ENCODE peak calls at places on chromosome 18, in five cellular contexts. L, X, P, V and R are unnamed samples.

GRCh38 chr18:50079571-50080295 is 115.2 kb downstream of the MYO5B start:
- DNase-seq in L (no peak), X (no peak), P (peak; percentile 61), V (no peak), R (no peak)

GRCh38 chr18:76822510-76823165 is at the start of gene ZNF236:
- DNase-seq in L (peak; percentile 6), X (no peak), P (peak; percentile 83), V (peak; percentile 83), R (peak; percentile 67)

GRCh38 chr18:12246849-12247808 is 7.0 kb upstream of the CIDEA start:
- DNase-seq in L (no peak), X (peak; percentile 38), P (no peak), V (no peak), R (no peak)

GRCh38 chr18:43405097-43405496 is 127.8 kb upstream of the SYT4 start:
- DNase-seq in L (no peak), X (no peak), P (no peak), V (peak; percentile 56), R (no peak)

GRCh38 chr18:3794537-3795348 is 344.8 kb downstream of the TGIF1 start:
- DNase-seq in L (peak; percentile 75), X (peak; percentile 79), P (no peak), V (peak; percentile 62), R (no peak)

GRCh38 chr18:35852786-35853185 is 119.7 kb upstream of the RMP24 start:
- DNase-seq in L (no peak), X (no peak), P (no peak), V (no peak), R (no peak)

GRCh38 chr18:35747894-35748472 is 166.4 kb downstream of the GALNT1 start:
- DNase-seq in L (no peak), X (no peak), P (no peak), V (no peak), R (no peak)

GRCh38 chr18:40006553-40007073 is 1948.4 kb upstream of the PIK3C3 start:
- DNase-seq in L (no peak), X (no peak), P (no peak), V (no peak), R (no peak)

GRCh38 chr18:68475911-68476310 is 239.0 kb downstream of the TMX3 start:
- DNase-seq in L (no peak), X (no peak), P (no peak), V (no peak), R (no peak)

GRCh38 chr18:11826836-11827235 is 24.4 kb upstream of the CHMP1B start:
- DNase-seq in L (no peak), X (no peak), P (no peak), V (no peak), R (no peak)

GRCh38 chr18:78642561-78643398 is 336.8 kb upstream of the SALL3 start:
- DNase-seq in L (no peak), X (no peak), P (no peak), V (no peak), R (no peak)

GRCh38 chr18:48106976-48107781 is 176.7 kb upstream of the SMAD2 start:
- DNase-seq in L (no peak), X (no peak), P (no peak), V (no peak), R (no peak)

GRCh38 chr18:41324020-41324791 is 630.8 kb upstream of the PIK3C3 start:
- DNase-seq in L (peak; percentile 8), X (no peak), P (no peak), V (peak; percentile 60), R (no peak)

GRCh38 chr18:59041819-59042476 is 97.7 kb upstream of the SEC11C start:
- DNase-seq in L (no peak), X (no peak), P (peak; percentile 62), V (no peak), R (no peak)

GRCh38 chr18:21056545-21056944 is 55.1 kb downstream of the ROCK1 start:
- DNase-seq in L (no peak), X (no peak), P (no peak), V (no peak), R (no peak)

GRCh38 chr18:78732273-78733210 is 247.1 kb upstream of the SALL3 start:
- DNase-seq in L (no peak), X (no peak), P (no peak), V (no peak), R (no peak)

GRCh38 chr18:36893227-36893626 is 64.3 kb downstream of the KIAA1328 start:
- DNase-seq in L (no peak), X (no peak), P (no peak), V (no peak), R (no peak)

GRCh38 chr18:7601249-7601620 is 34.1 kb downstream of the PTPRM start:
- DNase-seq in L (peak; percentile 23), X (peak; percentile 60), P (no peak), V (peak; percentile 92), R (no peak)

GRCh38 chr18:56248613-56249235 is 389.7 kb downstream of the TXNL1 start:
- DNase-seq in L (no peak), X (no peak), P (no peak), V (no peak), R (no peak)

GRCh38 chr18:21740724-21741510 is at the start of gene MIB1:
- DNase-seq in L (peak; percentile 98), X (no peak), P (no peak), V (peak; percentile 98), R (peak; percentile 61)

GRCh38 chr18:3061581-3062416 is 48.9 kb upstream of the LPIN2 start:
- DNase-seq in L (no peak), X (no peak), P (no peak), V (no peak), R (peak; percentile 36)

GRCh38 chr18:79466591-79466990 is 70.9 kb downstream of the NFATC1 start:
- DNase-seq in L (no peak), X (no peak), P (no peak), V (no peak), R (no peak)

GRCh38 chr18:76134631-76135030 is 360.4 kb downstream of the ZNF516 start:
- DNase-seq in L (no peak), X (no peak), P (no peak), V (no peak), R (no peak)

GRCh38 chr18:35495821-35496368 is 1.9 kb downstream of the INO80C start:
- DNase-seq in L (no peak), X (no peak), P (no peak), V (no peak), R (no peak)

GRCh38 chr18:59359576-59359952 is 499 bp upstream of the LMAN1 start:
- DNase-seq in L (no peak), X (no peak), P (no peak), V (no peak), R (no peak)

GRCh38 chr18:50286391-50287027 is 983 bp downstream of the CXXC1 start:
- DNase-seq in L (peak; percentile 25), X (no peak), P (peak; percentile 56), V (peak; percentile 30), R (no peak)

GRCh38 chr18:74488354-74488753 is 7.8 kb upstream of the CNDP2 start:
- DNase-seq in L (no peak), X (no peak), P (no peak), V (no peak), R (no peak)

GRCh38 chr18:24138884-24139616 is at the start of gene CABYR:
- DNase-seq in L (peak; percentile 76), X (peak; percentile 78), P (peak; percentile 90), V (peak; percentile 93), R (peak; percentile 75)

GRCh38 chr18:78546281-78546680 is 433.3 kb upstream of the SALL3 start:
- DNase-seq in L (no peak), X (no peak), P (no peak), V (no peak), R (no peak)

GRCh38 chr18:23226930-23227728 is 91.8 kb downstream of the CABLES1 start:
- DNase-seq in L (no peak), X (peak; percentile 84), P (peak; percentile 83), V (peak; percentile 64), R (no peak)

GRCh38 chr18:24112874-24113615 is 25.8 kb upstream of the CABYR start:
- DNase-seq in L (peak; percentile 38), X (peak; percentile 56), P (no peak), V (peak; percentile 66), R (no peak)

GRCh38 chr18:941331-941730 is 36.7 kb downstream of the ADCYAP1 start:
- DNase-seq in L (no peak), X (no peak), P (no peak), V (peak; percentile 74), R (no peak)

GRCh38 chr18:49178736-49179135 is 228.0 kb upstream of the SMAD7 start:
- DNase-seq in L (no peak), X (peak; percentile 23), P (no peak), V (peak; percentile 46), R (no peak)

GRCh38 chr18:67367540-67367939 is 149.0 kb downstream of the DSEL start:
- DNase-seq in L (no peak), X (no peak), P (no peak), V (no peak), R (no peak)

GRCh38 chr18:29191263-29191662 is 1014.3 kb upstream of the CDH2 start:
- DNase-seq in L (no peak), X (no peak), P (no peak), V (peak; percentile 21), R (no peak)

GRCh38 chr18:32911660-32912284 is 138.9 kb upstream of the KLHL14 start:
- DNase-seq in L (no peak), X (no peak), P (no peak), V (peak; percentile 63), R (no peak)